ENCODE peak calls at places on chromosomes 4 and X, in six cellular contexts. One of them, this sample, is unnamed.

GRCh38 chr4:2734618-2735017 is 21.5 kb downstream of the TNIP2 start:
- DNase-seq in fibroblast of mammary gland: no peak
- DNase-seq in cardiac fibroblast: no peak
- DNase-seq in foreskin fibroblast: no peak
- DNase-seq in fibroblast of the aortic adventitia: no peak
- DNase-seq in NB4: peak; percentile 47
- DNase-seq in this sample: no peak

GRCh38 chr4:169492436-169493163 is 119.8 kb downstream of the NEK1 start:
- DNase-seq in fibroblast of mammary gland: peak; percentile 55
- DNase-seq in cardiac fibroblast: peak; percentile 60
- DNase-seq in foreskin fibroblast: peak; percentile 69
- DNase-seq in fibroblast of the aortic adventitia: peak; percentile 66
- DNase-seq in NB4: peak; percentile 50
- DNase-seq in this sample: peak; percentile 57

GRCh38 chrX:153969125-153969903 is 2.3 kb downstream of the HCFC1 start:
- DNase-seq in fibroblast of mammary gland: no peak
- DNase-seq in cardiac fibroblast: no peak
- DNase-seq in foreskin fibroblast: no peak
- DNase-seq in fibroblast of the aortic adventitia: no peak
- DNase-seq in NB4: peak; percentile 57
- DNase-seq in this sample: no peak

GRCh38 chr4:146369446-146369845 is 152.3 kb downstream of the SLC10A7 start:
- DNase-seq in fibroblast of mammary gland: peak; percentile 6
- DNase-seq in cardiac fibroblast: no peak
- DNase-seq in foreskin fibroblast: peak; percentile 2
- DNase-seq in fibroblast of the aortic adventitia: no peak
- DNase-seq in NB4: no peak
- DNase-seq in this sample: no peak

GRCh38 chr4:116878280-116878679 is 207.1 kb downstream of the TRAM1L1 start:
- DNase-seq in fibroblast of mammary gland: no peak
- DNase-seq in cardiac fibroblast: no peak
- DNase-seq in foreskin fibroblast: no peak
- DNase-seq in fibroblast of the aortic adventitia: no peak
- DNase-seq in NB4: no peak
- DNase-seq in this sample: no peak

GRCh38 chr4:155964016-155964891 is 10.6 kb upstream of the CTSO start:
- DNase-seq in fibroblast of mammary gland: peak; percentile 73
- DNase-seq in cardiac fibroblast: peak; percentile 48
- DNase-seq in foreskin fibroblast: peak; percentile 11
- DNase-seq in fibroblast of the aortic adventitia: peak; percentile 58
- DNase-seq in NB4: no peak
- DNase-seq in this sample: peak; percentile 33

GRCh38 chr4:5126857-5127256 is 75.6 kb downstream of the STK32B start:
- DNase-seq in fibroblast of mammary gland: no peak
- DNase-seq in cardiac fibroblast: no peak
- DNase-seq in foreskin fibroblast: no peak
- DNase-seq in fibroblast of the aortic adventitia: no peak
- DNase-seq in NB4: no peak
- DNase-seq in this sample: no peak

GRCh38 chr4:2288051-2288541 is 26.2 kb upstream of the MXD4 start:
- DNase-seq in fibroblast of mammary gland: no peak
- DNase-seq in cardiac fibroblast: no peak
- DNase-seq in foreskin fibroblast: no peak
- DNase-seq in fibroblast of the aortic adventitia: no peak
- DNase-seq in NB4: no peak
- DNase-seq in this sample: no peak

GRCh38 chrX:115547448-115547847 is 13.5 kb upstream of the PLS3 start:
- DNase-seq in fibroblast of mammary gland: no peak
- DNase-seq in cardiac fibroblast: no peak
- DNase-seq in foreskin fibroblast: no peak
- DNase-seq in fibroblast of the aortic adventitia: no peak
- DNase-seq in NB4: no peak
- DNase-seq in this sample: no peak

GRCh38 chr4:118076958-118077766 is 42.9 kb downstream of the NDST3 start:
- DNase-seq in fibroblast of mammary gland: peak; percentile 46
- DNase-seq in cardiac fibroblast: peak; percentile 44
- DNase-seq in foreskin fibroblast: peak; percentile 46
- DNase-seq in fibroblast of the aortic adventitia: peak; percentile 29
- DNase-seq in NB4: peak; percentile 60
- DNase-seq in this sample: peak; percentile 52

GRCh38 chrX:122475306-122475705 is 708.8 kb upstream of the GRIA3 start:
- DNase-seq in fibroblast of mammary gland: no peak
- DNase-seq in cardiac fibroblast: no peak
- DNase-seq in foreskin fibroblast: peak; percentile 7
- DNase-seq in fibroblast of the aortic adventitia: no peak
- DNase-seq in NB4: no peak
- DNase-seq in this sample: peak; percentile 53

GRCh38 chrX:32421266-32421665 is 790.1 kb downstream of the DMD start:
- DNase-seq in fibroblast of mammary gland: no peak
- DNase-seq in cardiac fibroblast: no peak
- DNase-seq in foreskin fibroblast: no peak
- DNase-seq in fibroblast of the aortic adventitia: no peak
- DNase-seq in NB4: no peak
- DNase-seq in this sample: no peak

GRCh38 chrX:19627533-19627932 is 112.2 kb upstream of the MAP3K15 start:
- DNase-seq in fibroblast of mammary gland: peak; percentile 31
- DNase-seq in cardiac fibroblast: no peak
- DNase-seq in foreskin fibroblast: peak; percentile 25
- DNase-seq in fibroblast of the aortic adventitia: peak; percentile 13
- DNase-seq in NB4: peak; percentile 30
- DNase-seq in this sample: peak; percentile 14

GRCh38 chr4:172982151-172982590 is 186.4 kb upstream of the GALNT7 start:
- DNase-seq in fibroblast of mammary gland: peak; percentile 97
- DNase-seq in cardiac fibroblast: peak; percentile 70
- DNase-seq in foreskin fibroblast: peak; percentile 96
- DNase-seq in fibroblast of the aortic adventitia: peak; percentile 92
- DNase-seq in NB4: no peak
- DNase-seq in this sample: peak; percentile 99

GRCh38 chr4:8355864-8356565 is 84.5 kb downstream of the ACOX3 start:
- DNase-seq in fibroblast of mammary gland: no peak
- DNase-seq in cardiac fibroblast: peak; percentile 68
- DNase-seq in foreskin fibroblast: peak; percentile 42
- DNase-seq in fibroblast of the aortic adventitia: peak; percentile 32
- DNase-seq in NB4: no peak
- DNase-seq in this sample: peak; percentile 62

GRCh38 chr4:73187325-73187724 is 71.3 kb downstream of the ANKRD17 start:
- DNase-seq in fibroblast of mammary gland: peak; percentile 44
- DNase-seq in cardiac fibroblast: peak; percentile 38
- DNase-seq in foreskin fibroblast: no peak
- DNase-seq in fibroblast of the aortic adventitia: peak; percentile 27
- DNase-seq in NB4: peak; percentile 19
- DNase-seq in this sample: no peak

GRCh38 chr4:153223418-153223792 is 19.2 kb downstream of the TRIM2 start:
- DNase-seq in fibroblast of mammary gland: no peak
- DNase-seq in cardiac fibroblast: no peak
- DNase-seq in foreskin fibroblast: peak; percentile 45
- DNase-seq in fibroblast of the aortic adventitia: peak; percentile 41
- DNase-seq in NB4: no peak
- DNase-seq in this sample: peak; percentile 21

GRCh38 chr4:84499065-84499982 is at the start of gene NKX6-1:
- DNase-seq in fibroblast of mammary gland: peak; percentile 80
- DNase-seq in cardiac fibroblast: peak; percentile 56
- DNase-seq in foreskin fibroblast: peak; percentile 82
- DNase-seq in fibroblast of the aortic adventitia: peak; percentile 40
- DNase-seq in NB4: no peak
- DNase-seq in this sample: peak; percentile 46

GRCh38 chr4:154164931-154165839 is 326.4 kb downstream of the DCHS2 start:
- DNase-seq in fibroblast of mammary gland: peak; percentile 96
- DNase-seq in cardiac fibroblast: peak; percentile 84
- DNase-seq in foreskin fibroblast: peak; percentile 92
- DNase-seq in fibroblast of the aortic adventitia: peak; percentile 96
- DNase-seq in NB4: no peak
- DNase-seq in this sample: peak; percentile 53

GRCh38 chrX:13938766-13939530 is 90.7 kb downstream of the GEMIN8 start:
- DNase-seq in fibroblast of mammary gland: no peak
- DNase-seq in cardiac fibroblast: no peak
- DNase-seq in foreskin fibroblast: no peak
- DNase-seq in fibroblast of the aortic adventitia: no peak
- DNase-seq in NB4: peak; percentile 9
- DNase-seq in this sample: peak; percentile 9
- H3K4me3 ChIP-seq in fibroblast of mammary gland: peak overlapping the region; percentile 39
- H3K4me3 ChIP-seq in cardiac fibroblast: peak overlapping the region; percentile 52
- H3K4me3 ChIP-seq in foreskin fibroblast: no peak overlapping the region
- H3K4me3 ChIP-seq in fibroblast of the aortic adventitia: peak overlapping the region; percentile 55
- H3K4me3 ChIP-seq in NB4: no peak overlapping the region
- H3K4me3 ChIP-seq in this sample: peak overlapping the region; percentile 21

GRCh38 chr4:99885063-99885664 is 9.1 kb downstream of the LAMTOR3 start:
- DNase-seq in fibroblast of mammary gland: peak; percentile 58
- DNase-seq in cardiac fibroblast: peak; percentile 62
- DNase-seq in foreskin fibroblast: peak; percentile 39
- DNase-seq in fibroblast of the aortic adventitia: peak; percentile 60
- DNase-seq in NB4: peak; percentile 66
- DNase-seq in this sample: peak; percentile 61
- TF ChIP-seq CTCF in fibroblast of mammary gland: peak; percentile 42
- TF ChIP-seq CTCF in cardiac fibroblast: peak; percentile 38
- TF ChIP-seq CTCF in foreskin fibroblast: peak; percentile 42
- TF ChIP-seq CTCF in fibroblast of the aortic adventitia: peak; percentile 43
- TF ChIP-seq CTCF in NB4: peak; percentile 42
- TF ChIP-seq CTCF in this sample: peak; percentile 63

DNA sequence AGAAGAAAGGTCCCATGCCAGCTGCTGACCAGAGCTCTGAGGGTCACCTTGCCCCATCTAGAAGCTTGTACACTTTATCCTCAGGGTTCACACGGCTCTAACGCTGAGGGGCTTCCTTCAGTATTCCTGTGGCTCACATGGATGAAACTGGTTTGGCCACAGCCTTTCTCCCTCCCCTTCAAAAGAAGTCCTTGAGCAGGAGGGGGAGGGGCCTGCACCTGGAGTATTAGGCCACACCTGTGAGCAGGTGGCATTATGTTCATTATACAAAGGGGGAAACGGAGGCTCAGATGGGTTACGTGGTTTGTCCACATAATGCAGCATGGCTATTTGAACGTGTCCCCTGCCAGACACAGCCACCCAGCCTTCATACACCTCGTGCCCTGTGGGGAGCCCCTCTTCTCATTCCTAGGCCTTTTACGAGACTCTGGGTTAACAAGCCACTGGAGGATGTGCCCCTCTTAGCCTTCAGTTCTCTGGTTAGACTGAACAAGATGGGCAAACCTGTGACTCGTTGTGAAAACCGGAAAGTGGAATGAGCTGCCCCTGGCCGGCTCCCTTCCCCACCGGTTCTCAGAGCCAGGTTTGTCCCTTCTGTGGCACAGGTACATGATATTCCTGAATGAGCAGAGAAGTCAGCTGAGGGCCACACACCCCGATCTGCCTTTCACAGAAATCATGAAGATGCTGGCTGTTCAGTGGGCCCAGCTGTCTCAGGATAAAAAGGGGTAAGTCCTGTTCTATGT is 27.2 kb upstream of the JAKMIP1 start:
- DNase-seq in fibroblast of mammary gland: no peak
- DNase-seq in cardiac fibroblast: no peak
- DNase-seq in foreskin fibroblast: no peak
- DNase-seq in fibroblast of the aortic adventitia: no peak
- DNase-seq in NB4: no peak
- DNase-seq in this sample: no peak
- H3K4me3 ChIP-seq in fibroblast of mammary gland: no peak overlapping the region
- H3K4me3 ChIP-seq in cardiac fibroblast: no peak overlapping the region
- H3K4me3 ChIP-seq in foreskin fibroblast: no peak overlapping the region
- H3K4me3 ChIP-seq in fibroblast of the aortic adventitia: no peak overlapping the region
- H3K4me3 ChIP-seq in NB4: no peak overlapping the region
- H3K4me3 ChIP-seq in this sample: no peak overlapping the region

DNA sequence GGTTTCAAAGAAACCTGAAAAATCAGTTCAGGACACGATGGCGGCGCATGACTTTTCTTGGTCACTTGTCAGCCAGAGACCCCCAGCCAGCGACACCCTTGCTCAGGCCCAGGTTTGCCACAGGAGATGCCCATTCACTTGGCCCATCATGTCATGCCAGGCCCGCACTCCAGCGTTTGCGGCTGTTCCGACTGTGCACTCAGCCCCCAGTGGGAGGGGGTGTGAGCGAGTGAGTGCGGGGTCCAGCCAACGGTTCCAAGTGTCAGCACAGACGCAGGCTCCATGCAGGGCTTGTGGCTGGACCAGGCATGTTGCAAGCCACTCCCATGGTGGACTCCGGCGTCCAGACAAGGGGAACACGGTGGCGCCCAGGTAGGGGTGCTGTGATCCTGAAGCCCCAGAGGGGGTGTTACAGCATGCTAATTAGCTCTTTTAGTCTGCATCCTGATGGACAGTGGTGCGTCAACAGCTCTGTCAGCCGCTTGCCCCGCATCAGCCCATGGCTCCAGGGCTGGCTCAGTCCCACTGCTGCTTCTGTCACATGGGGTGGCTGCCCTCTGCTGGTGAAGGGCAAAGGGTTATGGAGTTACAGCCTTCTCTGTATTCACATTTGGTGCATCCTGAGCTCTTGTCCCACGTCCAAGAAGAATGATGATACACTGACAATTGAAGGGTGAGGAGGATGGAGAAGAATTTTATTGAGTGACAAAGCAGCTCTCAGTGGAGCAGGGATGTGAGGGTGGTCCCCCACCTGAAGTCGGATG is 3.7 kb upstream of the MAEA start:
- DNase-seq in fibroblast of mammary gland: peak; percentile 40
- DNase-seq in cardiac fibroblast: peak; percentile 10
- DNase-seq in foreskin fibroblast: peak; percentile 60
- DNase-seq in fibroblast of the aortic adventitia: peak; percentile 15
- DNase-seq in NB4: peak; percentile 68
- DNase-seq in this sample: no peak
- TF ChIP-seq CTCF in fibroblast of mammary gland: peak; percentile 23
- TF ChIP-seq CTCF in cardiac fibroblast: no peak
- TF ChIP-seq CTCF in foreskin fibroblast: no peak
- TF ChIP-seq CTCF in fibroblast of the aortic adventitia: peak; percentile 35
- TF ChIP-seq CTCF in NB4: peak; percentile 22
- TF ChIP-seq CTCF in this sample: no peak

DNA sequence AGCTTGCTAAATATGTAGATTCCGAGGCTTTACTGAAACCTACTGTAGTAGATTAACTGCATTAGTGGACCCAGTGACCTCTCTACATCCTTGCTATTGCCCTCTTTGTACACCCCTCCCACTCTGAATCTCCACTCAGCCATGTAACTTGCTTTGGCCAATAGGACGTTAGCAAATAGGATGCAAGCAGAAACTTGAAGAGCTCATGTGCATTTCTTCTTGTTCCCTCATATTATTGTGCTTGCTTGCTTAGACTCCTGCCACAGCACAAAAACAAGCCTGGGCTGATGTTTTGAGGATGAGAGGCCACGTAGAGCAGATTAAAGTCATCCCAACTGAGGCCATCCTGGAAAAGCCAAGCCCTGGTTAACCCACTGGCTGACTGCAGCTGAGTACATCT is 147.9 kb downstream of the HS6ST2 start:
- DNase-seq in fibroblast of mammary gland: no peak
- DNase-seq in cardiac fibroblast: no peak
- DNase-seq in foreskin fibroblast: no peak
- DNase-seq in fibroblast of the aortic adventitia: no peak
- DNase-seq in NB4: no peak
- DNase-seq in this sample: peak; percentile 69
- H3K4me3 ChIP-seq in fibroblast of mammary gland: no peak overlapping the region
- H3K4me3 ChIP-seq in cardiac fibroblast: no peak overlapping the region
- H3K4me3 ChIP-seq in foreskin fibroblast: no peak overlapping the region
- H3K4me3 ChIP-seq in fibroblast of the aortic adventitia: no peak overlapping the region
- H3K4me3 ChIP-seq in NB4: no peak overlapping the region
- H3K4me3 ChIP-seq in this sample: no peak overlapping the region